ENCODE peak calls at places on chromosomes 1 and 21, in seven cellular contexts. E, C, B, Y, S, W and A are unnamed samples.

GRCh38 chr1:33641099-33641830 is 168.8 kb downstream of the ZSCAN20 start:
- DNase-seq in E (peak; percentile 76), C (no peak), B (peak; percentile 45), Y (no peak), S (no peak), W (peak; percentile 26), A (no peak)

GRCh38 chr21:17726047-17726446 is 93.1 kb downstream of the C21orf91 start:
- DNase-seq in E (peak; percentile 49), C (no peak), B (no peak), Y (no peak), S (no peak), W (peak; percentile 20), A (no peak)

GRCh38 chr1:225700889-225701465 is 48.1 kb upstream of the ENAH start:
- DNase-seq in E (no peak), C (no peak), B (no peak), Y (no peak), S (no peak), W (no peak), A (no peak)

GRCh38 chr1:149845416-149845815 is 54.0 kb upstream of the BOLA1 start:
- DNase-seq in E (peak; percentile 74), C (no peak), B (no peak), Y (peak; percentile 18), S (no peak), W (no peak), A (no peak)

GRCh38 chr1:56576880-56577858 is 2.2 kb downstream of the PLPP3 start:
- DNase-seq in E (peak; percentile 59), C (no peak), B (peak; percentile 64), Y (peak; percentile 29), S (no peak), W (peak; percentile 26), A (peak; percentile 40)

GRCh38 chr1:83849191-83850061 is 149.5 kb downstream of the TTLL7 start:
- DNase-seq in E (no peak), C (no peak), B (no peak), Y (no peak), S (no peak), W (no peak), A (no peak)

GRCh38 chr1:232139444-232139843 is 490.5 kb downstream of the SIPA1L2 start:
- DNase-seq in E (no peak), C (no peak), B (no peak), Y (no peak), S (no peak), W (no peak), A (no peak)

GRCh38 chr1:14679027-14679688 is 80.7 kb downstream of the KAZN start:
- DNase-seq in E (no peak), C (no peak), B (no peak), Y (no peak), S (no peak), W (no peak), A (no peak)

GRCh38 chr21:32044205-32044874 is 171.5 kb downstream of the HUNK start:
- DNase-seq in E (peak; percentile 34), C (no peak), B (no peak), Y (no peak), S (no peak), W (no peak), A (no peak)

GRCh38 chr1:168065511-168065910 is 71.2 kb downstream of the GPR161 start:
- DNase-seq in E (no peak), C (no peak), B (no peak), Y (no peak), S (no peak), W (no peak), A (no peak)

GRCh38 chr21:25897383-25897782 is 162.6 kb downstream of the GABPA start:
- DNase-seq in E (no peak), C (no peak), B (no peak), Y (no peak), S (no peak), W (no peak), A (no peak)

GRCh38 chr1:41277371-41277994 is 35.4 kb upstream of the SCMH1 start:
- DNase-seq in E (no peak), C (no peak), B (no peak), Y (no peak), S (no peak), W (no peak), A (peak; percentile 66)

GRCh38 chr1:239260779-239261286 is 125.5 kb upstream of the CHRM3 start:
- DNase-seq in E (no peak), C (no peak), B (no peak), Y (no peak), S (no peak), W (no peak), A (no peak)

GRCh38 chr1:21323091-21323490 is 32.8 kb upstream of the ECE1 start:
- DNase-seq in E (peak; percentile 78), C (no peak), B (no peak), Y (no peak), S (no peak), W (no peak), A (no peak)

GRCh38 chr1:10726355-10726754 is 70.1 kb downstream of the CASZ1 start:
- DNase-seq in E (no peak), C (peak; percentile 37), B (no peak), Y (no peak), S (no peak), W (no peak), A (peak; percentile 97)
- H3K27ac ChIP-seq in E (no peak overlapping the region), C (no peak overlapping the region), B (no peak overlapping the region), Y (no peak overlapping the region), S (no peak overlapping the region), W (no peak overlapping the region), A (peak overlapping the region; percentile 77)

GRCh38 chr1:2100775-2101108 is 50.5 kb downstream of the PRKCZ start:
- DNase-seq in E (no peak), C (no peak), B (no peak), Y (no peak), S (no peak), W (no peak), A (no peak)
- H3K4me1 ChIP-seq in E (no peaks in the 10 kb centered on the region), C (no peaks in the 10 kb centered on the region), B (peaks cover 6% of the 10 kb centered on the region), Y (no peaks in the 10 kb centered on the region), S (no peaks in the 10 kb centered on the region), W (no peaks in the 10 kb centered on the region), A (peaks cover 15% of the 10 kb centered on the region)

DNA sequence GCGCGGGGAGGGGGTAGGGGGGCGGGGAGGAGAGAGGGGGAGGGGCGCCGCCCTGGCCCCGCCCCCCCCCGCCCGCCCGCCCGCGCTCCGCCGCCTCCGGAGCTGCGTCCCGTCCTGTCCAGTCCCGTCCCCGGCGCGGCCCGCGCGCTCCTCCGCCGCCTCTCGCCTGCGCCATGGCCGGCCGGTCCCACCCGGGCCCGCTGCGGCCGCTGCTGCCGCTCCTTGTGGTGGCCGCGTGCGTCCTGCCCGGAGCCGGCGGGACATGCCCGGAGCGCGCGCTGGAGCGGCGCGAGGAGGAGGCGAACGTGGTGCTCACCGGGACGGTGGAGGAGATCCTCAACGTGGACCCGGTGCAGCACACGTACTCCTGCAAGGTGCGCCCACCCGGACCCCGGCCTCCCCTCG is at the start of gene AGRN:
- DNase-seq in E (peak; percentile 82), C (peak; percentile 45), B (no peak), Y (no peak), S (no peak), W (no peak), A (peak; percentile 56)
- H3K27ac ChIP-seq in E (peak within 1 kb of the TSS; percentile 95), C (peak within 1 kb of the TSS; percentile 93), B (peak within 1 kb of the TSS; percentile 97), Y (peak within 1 kb of the TSS; percentile 85), S (peak within 1 kb of the TSS; percentile 96), W (peak within 1 kb of the TSS; percentile 98), A (peak within 1 kb of the TSS; percentile 96)

GRCh38 chr1:226717256-226717909 is 21.7 kb downstream of the ITPKB start:
- DNase-seq in E (no peak), C (no peak), B (no peak), Y (no peak), S (no peak), W (no peak), A (no peak)

GRCh38 chr1:226722901-226723639 is 16.0 kb downstream of the ITPKB start:
- DNase-seq in E (peak; percentile 42), C (no peak), B (no peak), Y (no peak), S (no peak), W (no peak), A (no peak)

GRCh38 chr1:226716577-226716976 is 22.5 kb downstream of the ITPKB start:
- DNase-seq in E (no peak), C (no peak), B (no peak), Y (no peak), S (no peak), W (no peak), A (no peak)

GRCh38 chr1:226722240-226722900 is 16.7 kb downstream of the ITPKB start:
- DNase-seq in E (peak; percentile 24), C (no peak), B (no peak), Y (no peak), S (no peak), W (no peak), A (no peak)

DNA sequence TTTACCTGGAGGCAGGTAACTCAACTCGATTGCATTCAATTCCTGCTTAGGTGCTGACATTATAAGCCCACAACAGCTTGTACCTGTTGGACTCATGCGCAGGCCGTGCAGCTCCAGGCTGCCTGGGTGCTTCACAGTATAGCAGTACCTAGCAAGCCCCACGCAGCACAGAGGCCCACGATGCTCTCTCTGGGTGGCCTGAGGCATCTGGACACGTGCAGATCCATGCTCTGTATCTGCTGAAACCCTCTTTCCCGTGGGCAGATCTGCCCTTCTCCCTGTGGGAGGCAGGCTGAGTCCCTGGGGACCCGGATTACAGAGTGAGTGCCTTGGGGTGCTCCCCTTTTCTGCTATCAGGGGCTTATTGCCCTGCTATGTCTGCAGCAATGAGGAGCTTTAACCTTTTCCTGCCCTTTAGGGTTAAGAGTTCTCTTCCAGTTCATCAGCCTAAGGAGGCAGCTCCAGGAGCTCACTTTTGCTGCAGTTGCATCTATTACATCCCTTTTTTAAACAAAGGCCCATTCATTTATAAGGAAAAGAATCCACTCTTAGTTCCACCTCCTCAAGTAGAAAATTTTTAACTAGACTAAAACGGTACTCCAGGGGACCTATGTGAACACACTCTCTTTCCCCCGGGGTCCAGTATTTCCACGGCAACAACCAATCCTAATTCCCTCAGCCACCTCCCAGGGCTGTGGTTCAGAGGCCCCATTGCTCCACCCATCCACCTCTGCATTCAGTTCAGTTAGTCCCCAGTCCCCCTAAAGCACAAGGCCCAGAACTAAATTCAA is 19.3 kb downstream of the ITPKB start:
- DNase-seq in E (peak; percentile 37), C (no peak), B (no peak), Y (no peak), S (no peak), W (no peak), A (no peak)
- H3K4me1 ChIP-seq in E (peaks cover 16% of the 10 kb centered on the region), C (peaks cover 35% of the 10 kb centered on the region), B (peaks cover 15% of the 10 kb centered on the region), Y (peaks cover 7% of the 10 kb centered on the region), S (peaks cover 75% of the 10 kb centered on the region), W (peaks cover 5% of the 10 kb centered on the region), A (peaks cover 21% of the 10 kb centered on the region)

GRCh38 chr1:205445653-205445955 is 10.2 kb downstream of the BLACAT1 start:
- DNase-seq in E (no peak), C (no peak), B (no peak), Y (no peak), S (no peak), W (no peak), A (peak; percentile 26)
- H3K27ac ChIP-seq in E (peak overlapping the region; percentile 78), C (no peak overlapping the region), B (no peak overlapping the region), Y (no peak overlapping the region), S (peak overlapping the region; percentile 12), W (no peak overlapping the region), A (peak overlapping the region; percentile 81)

DNA sequence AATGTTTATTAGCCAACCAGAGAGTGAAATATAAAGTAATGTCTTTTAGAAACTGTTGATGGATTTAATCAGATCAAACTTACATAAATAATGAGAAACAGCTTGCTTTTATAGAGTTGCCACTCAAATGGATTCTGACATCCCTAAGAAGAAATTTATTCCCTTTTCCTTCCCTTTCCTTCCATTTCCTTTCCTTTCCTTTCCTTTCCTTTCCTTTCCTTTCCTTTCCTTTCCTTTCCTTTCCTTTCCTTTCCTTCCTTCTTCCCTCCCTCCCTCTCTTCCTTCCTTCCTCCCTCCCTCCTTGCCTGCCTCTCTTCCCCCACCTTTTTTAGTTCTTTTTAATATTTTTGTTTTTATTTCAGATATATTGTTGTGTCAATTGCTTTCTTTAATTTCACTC is 27.3 kb downstream of the PRRX1 start:
- DNase-seq in E (no peak), C (no peak), B (no peak), Y (no peak), S (no peak), W (no peak), A (no peak)
- H3K4me1 ChIP-seq in E (no peaks in the 10 kb centered on the region), C (no peaks in the 10 kb centered on the region), B (peaks cover 22% of the 10 kb centered on the region), Y (no peaks in the 10 kb centered on the region), S (peaks cover 43% of the 10 kb centered on the region), W (no peaks in the 10 kb centered on the region), A (no peaks in the 10 kb centered on the region)